ENCODE peak calls at places on chromosomes 4 and X, in eight cellular contexts. Y, B, Z, W, H, L, N and F are unnamed samples.

GRCh38 chr4:139131209-139131870 is 45.7 kb downstream of the ELF2 start:
- DNase-seq in Y (no peak), B (no peak), Z (no peak), W (no peak), H (no peak), L (no peak), N (no peak), F (no peak)

GRCh38 chrX:136608295-136608933 is 39.5 kb upstream of the CD40LG start:
- DNase-seq in Y (no peak), B (no peak), Z (peak), W (peak), H (no peak), L (peak), N (peak), F (no peak)

GRCh38 chr4:120071192-120071795 is 4.6 kb upstream of the MAD2L1 start:
- DNase-seq in Y (no peak), B (peak), Z (peak), W (peak), H (no peak), L (no peak), N (peak), F (peak)

GRCh38 chrX:133215747-133216146 is 2.4 kb downstream of the TFDP3 start:
- DNase-seq in Y (no peak), B (no peak), Z (peak), W (peak), H (no peak), L (no peak), N (peak), F (peak)

GRCh38 chr4:127540497-127541026 is 92.2 kb upstream of the INTU start:
- DNase-seq in Y (no peak), B (no peak), Z (no peak), W (no peak), H (no peak), L (no peak), N (no peak), F (no peak)

GRCh38 chr4:182770259-182770968 is 146.8 kb downstream of the DCTD start:
- DNase-seq in Y (no peak), B (no peak), Z (no peak), W (no peak), H (no peak), L (no peak), N (no peak), F (no peak)

GRCh38 chr4:68984947-68985346 is 33.3 kb upstream of the UGT2A3 start:
- DNase-seq in Y (no peak), B (no peak), Z (no peak), W (no peak), H (no peak), L (no peak), N (no peak), F (no peak)

GRCh38 chr4:17313194-17313593 is 198.7 kb downstream of the QDPR start:
- DNase-seq in Y (no peak), B (no peak), Z (no peak), W (no peak), H (no peak), L (no peak), N (no peak), F (no peak)

GRCh38 chr4:94564252-94564651 is 112.5 kb downstream of the PDLIM5 start:
- DNase-seq in Y (no peak), B (no peak), Z (no peak), W (no peak), H (no peak), L (no peak), N (no peak), F (no peak)

GRCh38 chrX:111823068-111823467 is 52.9 kb upstream of the TRPC5OS start:
- DNase-seq in Y (no peak), B (no peak), Z (peak), W (peak), H (no peak), L (no peak), N (peak), F (peak)

GRCh38 chr4:101177146-101177545 is 170.2 kb downstream of the PPP3CA start:
- DNase-seq in Y (no peak), B (no peak), Z (no peak), W (no peak), H (no peak), L (no peak), N (no peak), F (no peak)

GRCh38 chr4:48016141-48017107 is at the start of the genes CNGA1 and NIPAL1:
- DNase-seq in Y (peak), B (peak), Z (peak), W (peak), H (no peak), L (peak), N (peak), F (peak)

GRCh38 chr4:8365951-8366350 is 74.6 kb downstream of the ACOX3 start:
- DNase-seq in Y (no peak), B (no peak), Z (no peak), W (no peak), H (peak), L (no peak), N (no peak), F (no peak)

GRCh38 chrX:9055354-9055753 is 21.4 kb upstream of the FAM9B start:
- DNase-seq in Y (no peak), B (no peak), Z (no peak), W (peak), H (no peak), L (no peak), N (no peak), F (no peak)

GRCh38 chrX:42746606-42747005 is 31.4 kb downstream of the PPP1R2C start:
- DNase-seq in Y (no peak), B (no peak), Z (peak), W (peak), H (no peak), L (no peak), N (no peak), F (no peak)

GRCh38 chr4:127268367-127268766 is 364.4 kb upstream of the INTU start:
- DNase-seq in Y (no peak), B (no peak), Z (no peak), W (no peak), H (no peak), L (no peak), N (no peak), F (no peak)

GRCh38 chrX:2503591-2504500 is 3.1 kb upstream of the DHRSX start:
- DNase-seq in Y (no peak), B (no peak), Z (no peak), W (no peak), H (peak), L (no peak), N (no peak), F (no peak)

GRCh38 chr4:85681194-85681803 is 206.3 kb downstream of the ARHGAP24 start:
- DNase-seq in Y (no peak), B (peak), Z (peak), W (peak), H (no peak), L (no peak), N (no peak), F (no peak)

GRCh38 chr4:17807446-17807845 is 3.1 kb downstream of the DCAF16 start:
- DNase-seq in Y (no peak), B (peak), Z (no peak), W (no peak), H (no peak), L (no peak), N (no peak), F (no peak)